ENCODE peak calls at places on chromosomes 4 and X, in ten cellular contexts. A is neuronal stem cell, N is right atrium auricular region, P is neural progenitor cell, D is fibroblast of lung, H is stomach, X is GM06990, W is heart right ventricle, O is K562, T is hepatocyte. G is an unnamed sample. For H3K36me3, the result is how much of the 10 kb centered on the place peaks cover.

GRCh38 chr4:170083546-170083945 is 6.2 kb downstream of the AADAT start:
- DNase-seq in A (no peak), N (no peak), P (no peak), D (no peak), H (no peak), X (no peak), W (no peak), O (no peak), T (no peak), G (no peak)

GRCh38 chr4:957581-958313 is 15.6 kb downstream of the DGKQ start:
- DNase-seq in A (no peak), N (no peak), P (no peak), D (no peak), H (no peak), X (no peak), W (no peak), O (no peak), T (no peak), G (no peak)

GRCh38 chrX:133590703-133591505 is 175.6 kb upstream of the GPC4 start:
- DNase-seq in A (no peak), N (no peak), P (no peak), D (peak), H (no peak), X (no peak), W (no peak), O (no peak), T (no peak), G (peak)

GRCh38 chr4:13821522-13821921 is 194.0 kb upstream of the BOD1L1 start:
- DNase-seq in A (peak), N (no peak), P (peak), D (no peak), H (no peak), X (no peak), W (no peak), O (no peak), T (no peak), G (no peak)

GRCh38 chr4:37693450-37694190 is 7.4 kb upstream of the RELL1 start:
- DNase-seq in A (no peak), N (no peak), P (no peak), D (peak), H (no peak), X (no peak), W (no peak), O (no peak), T (no peak), G (no peak)

GRCh38 chr4:89486042-89486441 is 178.4 kb upstream of the GPRIN3 start:
- DNase-seq in A (no peak), N (no peak), P (no peak), D (peak), H (no peak), X (no peak), W (no peak), O (no peak), T (peak), G (no peak)

GRCh38 chr4:1212546-1213335 is 36.2 kb downstream of the CTBP1 start:
- DNase-seq in A (no peak), N (no peak), P (no peak), D (no peak), H (no peak), X (no peak), W (no peak), O (no peak), T (no peak), G (no peak)

GRCh38 chrX:12505127-12505526 is 286.1 kb upstream of the PRPS2 start:
- DNase-seq in A (no peak), N (no peak), P (no peak), D (no peak), H (no peak), X (no peak), W (no peak), O (no peak), T (no peak), G (no peak)

GRCh38 chr4:168408620-168409019 is 71.7 kb downstream of the DDX60L start:
- DNase-seq in A (no peak), N (peak), P (peak), D (peak), H (no peak), X (no peak), W (peak), O (no peak), T (peak), G (no peak)

GRCh38 chr4:55615008-55615407 is 21.1 kb downstream of the NMU start:
- DNase-seq in A (no peak), N (no peak), P (no peak), D (no peak), H (no peak), X (no peak), W (no peak), O (peak), T (no peak), G (no peak)

GRCh38 chrX:69293776-69294601 is 128.7 kb upstream of the PJA1 start:
- DNase-seq in A (no peak), N (no peak), P (no peak), D (no peak), H (no peak), X (no peak), W (no peak), O (no peak), T (no peak), G (no peak)

GRCh38 chr4:139595989-139596679 is 40.1 kb upstream of the SETD7 start:
- DNase-seq in A (no peak), N (peak), P (no peak), D (peak), H (no peak), X (no peak), W (no peak), O (no peak), T (no peak), G (no peak)

GRCh38 chr4:152500798-152501434 is 35.0 kb downstream of the FBXW7 start:
- DNase-seq in A (peak), N (no peak), P (peak), D (peak), H (peak), X (peak), W (peak), O (peak), T (peak), G (peak)

GRCh38 chr4:186132577-186133277 is 28.2 kb downstream of the FAM149A start:
- DNase-seq in A (peak), N (no peak), P (peak), D (peak), H (no peak), X (no peak), W (no peak), O (peak), T (peak), G (peak)

GRCh38 chrX:12997898-12998687 is 23.2 kb downstream of the TMSB4X start:
- DNase-seq in A (peak), N (no peak), P (peak), D (no peak), H (peak), X (no peak), W (no peak), O (no peak), T (no peak), G (peak)

GRCh38 chr4:6123541-6123940 is 76.8 kb downstream of the JAKMIP1 start:
- DNase-seq in A (no peak), N (no peak), P (no peak), D (no peak), H (no peak), X (no peak), W (no peak), O (no peak), T (no peak), G (no peak)

GRCh38 chr4:122703868-122704267 is 28.6 kb upstream of the BBS12 start:
- DNase-seq in A (no peak), N (no peak), P (peak), D (no peak), H (no peak), X (no peak), W (no peak), O (no peak), T (no peak), G (no peak)

GRCh38 chr4:6551660-6552059 is 23.3 kb upstream of the MAN2B2 start:
- DNase-seq in A (no peak), N (no peak), P (no peak), D (no peak), H (no peak), X (no peak), W (no peak), O (no peak), T (no peak), G (no peak)

GRCh38 chr4:171067422-171067821 is 745.8 kb upstream of the GALNTL6 start:
- DNase-seq in A (no peak), N (no peak), P (no peak), D (no peak), H (no peak), X (no peak), W (no peak), O (no peak), T (no peak), G (no peak)

GRCh38 chr4:52983563-52984303 is 121.6 kb downstream of the RASL11B start:
- DNase-seq in A (peak), N (no peak), P (peak), D (peak), H (no peak), X (no peak), W (peak), O (peak), T (peak), G (no peak)

GRCh38 chr4:53068755-53069154 is 206.6 kb downstream of the RASL11B start:
- DNase-seq in A (no peak), N (no peak), P (no peak), D (no peak), H (no peak), X (no peak), W (no peak), O (no peak), T (no peak), G (no peak)

GRCh38 chr4:131499139-131499873 is 1649.8 kb upstream of the PCDH10 start:
- DNase-seq in A (no peak), N (no peak), P (no peak), D (peak), H (no peak), X (no peak), W (no peak), O (peak), T (peak), G (no peak)

GRCh38 chr4:184792334-184792733 is 33.4 kb downstream of the ACSL1 start:
- DNase-seq in A (no peak), N (no peak), P (no peak), D (peak), H (no peak), X (no peak), W (no peak), O (no peak), T (no peak), G (no peak)

GRCh38 chrX:72094894-72095293 is 36.8 kb downstream of the RTL5 start:
- DNase-seq in A (peak), N (no peak), P (peak), D (peak), H (peak), X (peak), W (peak), O (peak), T (peak), G (no peak)

GRCh38 chr4:10079951-10080873 is 36.4 kb downstream of the WDR1 start:
- DNase-seq in A (no peak), N (no peak), P (no peak), D (no peak), H (peak), X (no peak), W (no peak), O (no peak), T (no peak), G (peak)

GRCh38 chr4:6257243-6258025 is 12.2 kb upstream of the WFS1 start:
- DNase-seq in A (no peak), N (no peak), P (peak), D (no peak), H (no peak), X (no peak), W (no peak), O (no peak), T (no peak), G (no peak)

GRCh38 chr4:52712991-52713275 is 38.3 kb downstream of the ERVMER34-1 start:
- DNase-seq in A (no peak), N (no peak), P (no peak), D (no peak), H (no peak), X (no peak), W (no peak), O (no peak), T (no peak), G (no peak)

GRCh38 chrX:154505726-154506125 is 10.3 kb downstream of the FAM3A start:
- DNase-seq in A (no peak), N (no peak), P (no peak), D (peak), H (no peak), X (no peak), W (no peak), O (no peak), T (no peak), G (no peak)

GRCh38 chrX:47199286-47199685 is 5.7 kb downstream of the UBA1 start:
- DNase-seq in A (no peak), N (no peak), P (no peak), D (no peak), H (no peak), X (no peak), W (no peak), O (no peak), T (no peak), G (no peak)

GRCh38 chrX:47200385-47201150 is 6.9 kb downstream of the UBA1 start:
- DNase-seq in A (no peak), N (peak), P (no peak), D (peak), H (no peak), X (no peak), W (no peak), O (no peak), T (peak), G (no peak)

GRCh38 chrX:47202877-47203276 is 9.2 kb downstream of the UBA1 start:
- DNase-seq in A (no peak), N (no peak), P (no peak), D (no peak), H (no peak), X (no peak), W (no peak), O (no peak), T (no peak), G (no peak)

GRCh38 chrX:47202316-47202715 is 8.7 kb downstream of the UBA1 start:
- DNase-seq in A (no peak), N (no peak), P (no peak), D (no peak), H (no peak), X (no peak), W (no peak), O (no peak), T (no peak), G (no peak)

GRCh38 chrX:47201545-47201944 is 7.9 kb downstream of the UBA1 start:
- DNase-seq in A (no peak), N (no peak), P (no peak), D (no peak), H (no peak), X (no peak), W (no peak), O (no peak), T (no peak), G (no peak)
- H3K36me3 ChIP-seq in A (half or more), N (half or more), P (under half), D (under half), H (half or more), X (half or more), W (half or more), O (half or more), T (under half), G (under half)

GRCh38 chrX:50081282-50081955 is 119.4 kb downstream of the AKAP4 start:
- DNase-seq in A (no peak), N (no peak), P (peak), D (peak), H (peak), X (no peak), W (peak), O (no peak), T (peak), G (peak)
- H3K36me3 ChIP-seq in A (under half), N (under half), P (under half), D (under half), H (under half), X (under half), W (under half), O (under half), T (under half), G (under half)

GRCh38 chr4:2933566-2934076 is 29.6 kb downstream of the NOP14 start:
- DNase-seq in A (no peak), N (no peak), P (no peak), D (no peak), H (no peak), X (peak), W (no peak), O (no peak), T (no peak), G (no peak)
- H3K36me3 ChIP-seq in A (under half), N (under half), P (under half), D (under half), H (under half), X (under half), W (half or more), O (half or more), T (under half), G (under half)

GRCh38 chr4:146192060-146192459 is 16.5 kb downstream of the LSM6 start:
- DNase-seq in A (no peak), N (no peak), P (no peak), D (peak), H (no peak), X (no peak), W (peak), O (no peak), T (peak), G (no peak)
- H3K36me3 ChIP-seq in A (under half), N (under half), P (under half), D (under half), H (half or more), X (under half), W (half or more), O (under half), T (under half), G (under half)

DNA sequence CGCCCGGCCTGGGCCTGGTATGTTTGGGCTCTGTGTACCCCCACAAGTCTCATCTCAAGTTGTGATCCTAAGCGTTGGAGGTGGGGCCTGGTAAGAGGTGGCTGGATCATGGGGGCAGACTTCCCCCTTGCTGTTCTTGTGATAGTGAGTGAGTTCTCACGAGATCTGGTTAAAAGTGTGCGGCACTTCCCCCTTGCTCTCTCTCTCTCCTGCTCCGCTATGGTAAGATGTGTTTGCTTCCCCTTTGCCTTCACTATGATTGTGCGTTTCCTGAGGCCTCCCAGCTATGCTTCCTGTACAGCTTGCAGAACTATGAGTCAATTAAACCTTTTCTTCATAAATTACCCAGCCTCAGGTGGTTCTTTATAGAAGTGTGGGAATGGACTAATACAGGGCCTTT is 53.0 kb downstream of the CHST7 start:
- DNase-seq in A (no peak), N (no peak), P (no peak), D (no peak), H (no peak), X (no peak), W (no peak), O (no peak), T (no peak), G (peak)
- H3K36me3 ChIP-seq in A (under half), N (under half), P (under half), D (under half), H (under half), X (under half), W (under half), O (under half), T (under half), G (under half)

DNA sequence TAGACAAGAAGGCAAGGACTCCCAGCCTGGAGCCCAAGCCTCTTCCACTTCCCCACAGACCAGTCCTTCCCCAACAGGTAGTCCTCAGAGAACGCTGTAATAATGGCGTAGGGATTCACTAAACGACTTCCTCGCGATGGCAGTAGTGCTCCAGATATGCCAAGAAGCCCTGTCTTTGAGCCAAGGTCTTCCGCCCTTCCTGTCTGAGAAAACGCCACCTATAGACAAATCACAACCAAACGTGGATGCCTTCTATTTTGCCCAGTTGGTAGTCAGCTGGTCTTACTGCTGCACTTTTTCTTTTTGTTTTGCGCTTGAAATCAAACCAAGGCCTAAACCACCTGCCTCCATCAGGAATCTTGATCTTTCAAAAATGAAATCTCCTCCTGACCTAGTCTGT is 203.3 kb downstream of the OR13H1 start:
- DNase-seq in A (no peak), N (no peak), P (no peak), D (no peak), H (peak), X (peak), W (peak), O (no peak), T (no peak), G (peak)
- H3K36me3 ChIP-seq in A (under half), N (under half), P (under half), D (under half), H (under half), X (under half), W (under half), O (half or more), T (under half), G (under half)

GRCh38 chr4:2497931-2498330 is 29.0 kb downstream of the RNF4 start:
- DNase-seq in A (no peak), N (no peak), P (no peak), D (no peak), H (no peak), X (peak), W (peak), O (no peak), T (no peak), G (no peak)

GRCh38 chr4:2492970-2493369 is 24.1 kb downstream of the RNF4 start:
- DNase-seq in A (no peak), N (no peak), P (no peak), D (no peak), H (no peak), X (no peak), W (no peak), O (no peak), T (no peak), G (no peak)

GRCh38 chr4:2497324-2497723 is 28.4 kb downstream of the RNF4 start:
- DNase-seq in A (no peak), N (no peak), P (no peak), D (no peak), H (no peak), X (no peak), W (no peak), O (no peak), T (no peak), G (no peak)

GRCh38 chr4:2489841-2490552 is 21.1 kb downstream of the RNF4 start:
- DNase-seq in A (no peak), N (no peak), P (no peak), D (peak), H (no peak), X (no peak), W (no peak), O (no peak), T (no peak), G (no peak)

GRCh38 chr4:2494992-2495391 is 26.1 kb downstream of the RNF4 start:
- DNase-seq in A (no peak), N (no peak), P (no peak), D (peak), H (no peak), X (no peak), W (peak), O (no peak), T (no peak), G (no peak)
- H3K36me3 ChIP-seq in A (under half), N (half or more), P (under half), D (under half), H (half or more), X (under half), W (half or more), O (half or more), T (under half), G (under half)

DNA sequence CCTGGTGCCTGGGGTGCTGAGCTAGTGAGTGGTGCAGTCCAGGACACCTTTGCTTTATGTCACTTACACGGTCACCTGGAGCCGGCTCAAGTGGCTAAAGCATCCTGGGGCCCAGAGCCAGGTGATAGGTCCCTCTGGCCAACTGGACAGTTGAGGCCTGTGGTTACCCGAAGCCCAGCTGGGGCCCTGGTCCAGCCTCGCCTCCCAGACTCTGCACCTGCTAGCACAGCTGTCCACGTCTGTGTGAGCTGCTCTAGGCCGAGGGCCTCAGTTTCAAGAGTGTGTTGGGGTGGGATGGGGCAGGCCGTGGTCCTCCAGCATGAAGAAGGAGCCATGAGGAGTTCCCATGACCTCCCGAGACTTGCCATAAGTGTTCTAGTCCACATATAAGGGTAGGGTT is 7.7 kb upstream of the ADD1 start:
- DNase-seq in A (no peak), N (no peak), P (no peak), D (no peak), H (peak), X (no peak), W (no peak), O (no peak), T (peak), G (no peak)
- H3K36me3 ChIP-seq in A (under half), N (under half), P (under half), D (under half), H (half or more), X (under half), W (half or more), O (under half), T (under half), G (under half)